ENCODE peak calls at places on chromosomes 6 and 20, in five cellular contexts. F, P, G, Y and C are unnamed samples.

GRCh38 chr6:148240463-148240845 is 102.2 kb upstream of the SASH1 start:
- DNase-seq in P (peak; percentile 81), G (no peak), F (no peak), Y (no peak), C (peak; percentile 83)

GRCh38 chr20:36028106-36028826 is 59.9 kb downstream of the CNBD2 start:
- DNase-seq in F (no peak), Y (no peak), P (no peak), G (no peak), C (no peak)

GRCh38 chr6:13378669-13379590 is 50.6 kb upstream of the TBC1D7 start:
- DNase-seq in G (peak; percentile 81), Y (no peak), F (no peak), P (no peak), C (no peak)

GRCh38 chr6:8131265-8131897 is 29.0 kb upstream of the EEF1E1 start:
- DNase-seq in P (peak; percentile 75), F (no peak), G (no peak), Y (peak; percentile 30), C (peak; percentile 77)

GRCh38 chr6:170022827-170023619 is 267.9 kb downstream of the DLL1 start:
- DNase-seq in P (no peak), Y (no peak), F (no peak), G (peak; percentile 34), C (no peak)

GRCh38 chr20:16412896-16413295 is 160.4 kb downstream of the KIF16B start:
- DNase-seq in Y (no peak), G (no peak), F (no peak), P (no peak), C (no peak)

GRCh38 chr20:24950836-24951525 is 1.9 kb downstream of the CST7 start:
- DNase-seq in Y (no peak), F (no peak), G (peak; percentile 38), P (no peak), C (no peak)

GRCh38 chr6:154352898-154353585 is 3.6 kb downstream of the IPCEF1 start:
- DNase-seq in G (no peak), Y (no peak), F (no peak), P (no peak), C (no peak)

GRCh38 chr6:152595507-152595906 is 41.7 kb downstream of the SYNE1 start:
- DNase-seq in Y (no peak), F (no peak), P (no peak), G (no peak), C (no peak)

GRCh38 chr20:47717421-47717820 is 67.9 kb downstream of the SULF2 start:
- DNase-seq in P (no peak), G (no peak), F (no peak), Y (no peak), C (no peak)

GRCh38 chr20:16017656-16018055 is 555.6 kb downstream of the KIF16B start:
- DNase-seq in Y (no peak), G (no peak), P (peak; percentile 45), F (no peak), C (no peak)

GRCh38 chr6:1777921-1778692 is 168.4 kb downstream of the FOXC1 start:
- DNase-seq in Y (no peak), G (no peak), P (no peak), F (no peak), C (no peak)

GRCh38 chr6:16237242-16237641 is 1.1 kb upstream of the GMPR start:
- DNase-seq in F (no peak), G (no peak), P (no peak), Y (no peak), C (no peak)

GRCh38 chr6:156348376-156348775 is 428.8 kb upstream of the ARID1B start:
- DNase-seq in P (no peak), Y (no peak), F (no peak), G (no peak), C (no peak)

GRCh38 chr6:168624948-168625347 is 184.0 kb downstream of the SMOC2 start:
- DNase-seq in Y (no peak), G (no peak), F (no peak), P (no peak), C (no peak)

GRCh38 chr6:131061041-131061770 is 1.8 kb downstream of the EPB41L2 start:
- DNase-seq in F (no peak), P (peak; percentile 41), G (no peak), Y (no peak), C (no peak)

GRCh38 chr20:23361108-23361650 is 803 bp upstream of the GZF1 start:
- DNase-seq in P (peak; percentile 22), G (no peak), Y (no peak), F (no peak), C (no peak)

GRCh38 chr6:17099401-17100059 is 2.3 kb upstream of the STMND1 start:
- DNase-seq in Y (no peak), G (no peak), P (no peak), F (no peak), C (no peak)

GRCh38 chr6:129276986-129277385 is 394.0 kb downstream of the LAMA2 start:
- DNase-seq in G (no peak), P (no peak), Y (no peak), F (no peak), C (no peak)

GRCh38 chr6:140319209-140319608 is 944.8 kb upstream of the CITED2 start:
- DNase-seq in Y (no peak), P (peak; percentile 29), F (no peak), G (no peak), C (no peak)

GRCh38 chr20:10634683-10635411 is 39.0 kb downstream of the JAG1 start:
- DNase-seq in F (no peak), P (peak; percentile 88), Y (peak; percentile 83), G (no peak), C (peak; percentile 43)

GRCh38 chr20:7540923-7541322 is 399.3 kb downstream of the HAO1 start:
- DNase-seq in F (no peak), P (no peak), G (no peak), Y (no peak), C (no peak)

GRCh38 chr6:168088161-168089106 is 9.4 kb upstream of the FRMD1 start:
- DNase-seq in G (peak; percentile 81), P (peak; percentile 37), F (no peak), Y (no peak), C (peak; percentile 41)

GRCh38 chr20:62822788-62823651 is 6.2 kb downstream of the COL9A3 start:
- DNase-seq in F (peak; percentile 45), G (peak; percentile 83), P (peak; percentile 25), Y (no peak), C (no peak)

GRCh38 chr20:45934046-45934586 is 367 bp upstream of the PCIF1 start:
- DNase-seq in P (peak; percentile 56), F (no peak), G (no peak), Y (no peak), C (no peak)

GRCh38 chr6:169862464-169863148 is 111.2 kb downstream of the ERMARD start:
- DNase-seq in F (no peak), Y (no peak), G (no peak), P (no peak), C (no peak)

GRCh38 chr6:116191881-116192280 is 62.0 kb downstream of the TSPYL4 start:
- DNase-seq in G (no peak), P (no peak), Y (no peak), F (no peak), C (no peak)

GRCh38 chr6:121765060-121765459 is 329.6 kb downstream of the GJA1 start:
- DNase-seq in G (no peak), F (no peak), Y (no peak), P (peak; percentile 31), C (no peak)